ENCODE peak calls at places on chromosome 2, in six cellular contexts. One of them, this sample, is unnamed.

GRCh38 chr2:106193491-106193976 is 567 bp downstream of the UXS1 start:
- DNase-seq in Caco-2: no peak
- DNase-seq in left ventricle myocardium superior: peak
- DNase-seq in NT2/D1: no peak
- DNase-seq in activated naive CD4-positive, alpha-beta T cell: no peak
- DNase-seq in naive B cell: peak
- DNase-seq in this sample: peak

GRCh38 chr2:168528016-168528415 is 71.9 kb downstream of the CERS6 start:
- DNase-seq in NT2/D1: no peak
- DNase-seq in activated naive CD4-positive, alpha-beta T cell: no peak
- DNase-seq in left ventricle myocardium superior: no peak
- DNase-seq in naive B cell: no peak
- DNase-seq in Caco-2: no peak
- DNase-seq in this sample: no peak

GRCh38 chr2:130327703-130328527 is 14.8 kb upstream of the IMP4 start:
- DNase-seq in Caco-2: peak
- DNase-seq in naive B cell: no peak
- DNase-seq in left ventricle myocardium superior: no peak
- DNase-seq in NT2/D1: no peak
- DNase-seq in activated naive CD4-positive, alpha-beta T cell: no peak
- DNase-seq in this sample: no peak

GRCh38 chr2:33015421-33016142 is 68.8 kb downstream of the LTBP1 start:
- DNase-seq in Caco-2: peak
- DNase-seq in activated naive CD4-positive, alpha-beta T cell: no peak
- DNase-seq in naive B cell: no peak
- DNase-seq in NT2/D1: no peak
- DNase-seq in left ventricle myocardium superior: no peak
- DNase-seq in this sample: no peak

GRCh38 chr2:196601430-196602306 is 37.8 kb upstream of the CCDC150 start:
- DNase-seq in left ventricle myocardium superior: peak
- DNase-seq in naive B cell: no peak
- DNase-seq in Caco-2: no peak
- DNase-seq in NT2/D1: no peak
- DNase-seq in activated naive CD4-positive, alpha-beta T cell: no peak
- DNase-seq in this sample: peak

GRCh38 chr2:181140414-181140813 is 160.0 kb downstream of the UBE2E3 start:
- DNase-seq in Caco-2: no peak
- DNase-seq in left ventricle myocardium superior: peak
- DNase-seq in activated naive CD4-positive, alpha-beta T cell: no peak
- DNase-seq in NT2/D1: no peak
- DNase-seq in naive B cell: no peak
- DNase-seq in this sample: no peak

GRCh38 chr2:215354771-215355695 is 43.2 kb downstream of the ATIC start:
- DNase-seq in NT2/D1: no peak
- DNase-seq in left ventricle myocardium superior: no peak
- DNase-seq in activated naive CD4-positive, alpha-beta T cell: no peak
- DNase-seq in naive B cell: no peak
- DNase-seq in Caco-2: no peak
- DNase-seq in this sample: no peak

GRCh38 chr2:80856227-80856626 is 551.7 kb upstream of the LRRTM1 start:
- DNase-seq in NT2/D1: no peak
- DNase-seq in naive B cell: no peak
- DNase-seq in left ventricle myocardium superior: no peak
- DNase-seq in activated naive CD4-positive, alpha-beta T cell: no peak
- DNase-seq in Caco-2: no peak
- DNase-seq in this sample: no peak

GRCh38 chr2:218982312-218983262 is 2.4 kb downstream of the FEV start:
- DNase-seq in activated naive CD4-positive, alpha-beta T cell: no peak
- DNase-seq in naive B cell: no peak
- DNase-seq in left ventricle myocardium superior: no peak
- DNase-seq in NT2/D1: no peak
- DNase-seq in Caco-2: peak
- DNase-seq in this sample: no peak

GRCh38 chr2:234388591-234388990 is 108.3 kb downstream of the ARL4C start:
- DNase-seq in NT2/D1: no peak
- DNase-seq in Caco-2: no peak
- DNase-seq in left ventricle myocardium superior: no peak
- DNase-seq in naive B cell: no peak
- DNase-seq in activated naive CD4-positive, alpha-beta T cell: no peak
- DNase-seq in this sample: no peak

GRCh38 chr2:164388511-164388910 is 232.8 kb downstream of the GRB14 start:
- DNase-seq in left ventricle myocardium superior: no peak
- DNase-seq in naive B cell: no peak
- DNase-seq in activated naive CD4-positive, alpha-beta T cell: no peak
- DNase-seq in Caco-2: no peak
- DNase-seq in NT2/D1: peak
- DNase-seq in this sample: no peak

GRCh38 chr2:112140899-112141622 is 2.9 kb downstream of the FBLN7 start:
- DNase-seq in naive B cell: no peak
- DNase-seq in activated naive CD4-positive, alpha-beta T cell: no peak
- DNase-seq in left ventricle myocardium superior: no peak
- DNase-seq in Caco-2: no peak
- DNase-seq in NT2/D1: no peak
- DNase-seq in this sample: no peak

GRCh38 chr2:207729465-207729998 is 18.1 kb downstream of the CCNYL1 start:
- DNase-seq in naive B cell: no peak
- DNase-seq in activated naive CD4-positive, alpha-beta T cell: no peak
- DNase-seq in NT2/D1: no peak
- DNase-seq in left ventricle myocardium superior: no peak
- DNase-seq in Caco-2: no peak
- DNase-seq in this sample: no peak

GRCh38 chr2:5933669-5934068 is 241.5 kb downstream of the SOX11 start:
- DNase-seq in naive B cell: no peak
- DNase-seq in Caco-2: no peak
- DNase-seq in activated naive CD4-positive, alpha-beta T cell: no peak
- DNase-seq in NT2/D1: no peak
- DNase-seq in left ventricle myocardium superior: no peak
- DNase-seq in this sample: no peak

This sample was measured in left ventricle myocardium inferior.